ENCODE peak calls at places on chromosomes 3 and 15, in seven cellular contexts. One of them, this sample, is unnamed.

GRCh38 chr3:49629866-49630265 is 44.3 kb upstream of the APEH start:
- DNase-seq in DND-41: no peak
- DNase-seq in NB4: no peak
- DNase-seq in lower lobe of right lung: no peak
- DNase-seq in fibroblast of lung: no peak
- DNase-seq in activated B cell treated with CpG ODN at 0.5 μM for 24 hours: no peak
- DNase-seq in BE2C: no peak
- DNase-seq in this sample: no peak

GRCh38 chr15:38195191-38195901 is 57.3 kb upstream of the SPRED1 start:
- DNase-seq in DND-41: no peak
- DNase-seq in NB4: no peak
- DNase-seq in lower lobe of right lung: no peak
- DNase-seq in fibroblast of lung: no peak
- DNase-seq in activated B cell treated with CpG ODN at 0.5 μM for 24 hours: no peak
- DNase-seq in BE2C: no peak
- DNase-seq in this sample: no peak

GRCh38 chr15:86275361-86275760 is 195.7 kb downstream of the AGBL1 start:
- DNase-seq in DND-41: no peak
- DNase-seq in NB4: no peak
- DNase-seq in lower lobe of right lung: no peak
- DNase-seq in fibroblast of lung: no peak
- DNase-seq in activated B cell treated with CpG ODN at 0.5 μM for 24 hours: no peak
- DNase-seq in BE2C: no peak
- DNase-seq in this sample: no peak

GRCh38 chr3:161284989-161285388 is 63.9 kb downstream of the NMD3 start:
- DNase-seq in DND-41: no peak
- DNase-seq in NB4: no peak
- DNase-seq in lower lobe of right lung: no peak
- DNase-seq in fibroblast of lung: peak
- DNase-seq in activated B cell treated with CpG ODN at 0.5 μM for 24 hours: no peak
- DNase-seq in BE2C: no peak
- DNase-seq in this sample: no peak

GRCh38 chr3:159824341-159824740 is 164.3 kb upstream of the IL12A start:
- DNase-seq in DND-41: no peak
- DNase-seq in NB4: no peak
- DNase-seq in lower lobe of right lung: no peak
- DNase-seq in fibroblast of lung: peak
- DNase-seq in activated B cell treated with CpG ODN at 0.5 μM for 24 hours: no peak
- DNase-seq in BE2C: peak
- DNase-seq in this sample: no peak

GRCh38 chr15:51768018-51768417 is 16.6 kb downstream of the TMOD2 start:
- DNase-seq in DND-41: no peak
- DNase-seq in NB4: peak
- DNase-seq in lower lobe of right lung: peak
- DNase-seq in fibroblast of lung: no peak
- DNase-seq in activated B cell treated with CpG ODN at 0.5 μM for 24 hours: no peak
- DNase-seq in BE2C: no peak
- DNase-seq in this sample: no peak

GRCh38 chr3:70849911-70850699 is 537.7 kb upstream of the MDFIC2 start:
- DNase-seq in DND-41: no peak
- DNase-seq in NB4: no peak
- DNase-seq in lower lobe of right lung: no peak
- DNase-seq in fibroblast of lung: peak
- DNase-seq in activated B cell treated with CpG ODN at 0.5 μM for 24 hours: no peak
- DNase-seq in BE2C: no peak
- DNase-seq in this sample: no peak

GRCh38 chr15:70449311-70450141 is 313.8 kb downstream of the UACA start:
- DNase-seq in DND-41: no peak
- DNase-seq in NB4: no peak
- DNase-seq in lower lobe of right lung: no peak
- DNase-seq in fibroblast of lung: no peak
- DNase-seq in activated B cell treated with CpG ODN at 0.5 μM for 24 hours: no peak
- DNase-seq in BE2C: no peak
- DNase-seq in this sample: no peak

GRCh38 chr3:136291302-136291701 is 41.2 kb downstream of the PCCB start:
- DNase-seq in DND-41: no peak
- DNase-seq in NB4: no peak
- DNase-seq in lower lobe of right lung: no peak
- DNase-seq in fibroblast of lung: no peak
- DNase-seq in activated B cell treated with CpG ODN at 0.5 μM for 24 hours: no peak
- DNase-seq in BE2C: no peak
- DNase-seq in this sample: no peak

GRCh38 chr3:107574650-107575049 is 51.9 kb downstream of the BBX start:
- DNase-seq in DND-41: no peak
- DNase-seq in NB4: peak
- DNase-seq in lower lobe of right lung: no peak
- DNase-seq in fibroblast of lung: peak
- DNase-seq in activated B cell treated with CpG ODN at 0.5 μM for 24 hours: no peak
- DNase-seq in BE2C: no peak
- DNase-seq in this sample: no peak

GRCh38 chr3:148466143-148466542 is 231.6 kb upstream of the AGTR1 start:
- DNase-seq in DND-41: no peak
- DNase-seq in NB4: no peak
- DNase-seq in lower lobe of right lung: no peak
- DNase-seq in fibroblast of lung: no peak
- DNase-seq in activated B cell treated with CpG ODN at 0.5 μM for 24 hours: no peak
- DNase-seq in BE2C: no peak
- DNase-seq in this sample: no peak

GRCh38 chr3:157056035-157056434 is 103.9 kb downstream of the CCNL1 start:
- DNase-seq in DND-41: no peak
- DNase-seq in NB4: no peak
- DNase-seq in lower lobe of right lung: no peak
- DNase-seq in fibroblast of lung: no peak
- DNase-seq in activated B cell treated with CpG ODN at 0.5 μM for 24 hours: no peak
- DNase-seq in BE2C: no peak
- DNase-seq in this sample: no peak

GRCh38 chr3:51686512-51687215 is 15.6 kb downstream of the TEX264 start:
- DNase-seq in DND-41: peak
- DNase-seq in NB4: peak
- DNase-seq in lower lobe of right lung: peak
- DNase-seq in fibroblast of lung: no peak
- DNase-seq in activated B cell treated with CpG ODN at 0.5 μM for 24 hours: peak
- DNase-seq in BE2C: no peak
- DNase-seq in this sample: no peak

GRCh38 chr3:177973241-177973840 is 562.9 kb upstream of the KCNMB2 start:
- DNase-seq in DND-41: no peak
- DNase-seq in NB4: no peak
- DNase-seq in lower lobe of right lung: no peak
- DNase-seq in fibroblast of lung: peak
- DNase-seq in activated B cell treated with CpG ODN at 0.5 μM for 24 hours: no peak
- DNase-seq in BE2C: no peak
- DNase-seq in this sample: no peak

GRCh38 chr15:89221543-89221942 is at the start of gene RLBP1:
- DNase-seq in DND-41: no peak
- DNase-seq in NB4: no peak
- DNase-seq in lower lobe of right lung: no peak
- DNase-seq in fibroblast of lung: no peak
- DNase-seq in activated B cell treated with CpG ODN at 0.5 μM for 24 hours: no peak
- DNase-seq in BE2C: no peak
- DNase-seq in this sample: no peak

GRCh38 chr15:34185666-34186065 is 24.2 kb downstream of the KATNBL1 start:
- DNase-seq in DND-41: no peak
- DNase-seq in NB4: peak
- DNase-seq in lower lobe of right lung: no peak
- DNase-seq in fibroblast of lung: no peak
- DNase-seq in activated B cell treated with CpG ODN at 0.5 μM for 24 hours: no peak
- DNase-seq in BE2C: no peak
- DNase-seq in this sample: no peak

GRCh38 chr15:85854345-85855097 is 59.8 kb upstream of the KLHL25 start:
- DNase-seq in DND-41: peak
- DNase-seq in NB4: peak
- DNase-seq in lower lobe of right lung: no peak
- DNase-seq in fibroblast of lung: peak
- DNase-seq in activated B cell treated with CpG ODN at 0.5 μM for 24 hours: no peak
- DNase-seq in BE2C: peak
- DNase-seq in this sample: peak

GRCh38 chr3:177345049-177345972 is 148.0 kb upstream of the TBL1XR1 start:
- DNase-seq in DND-41: peak
- DNase-seq in NB4: peak
- DNase-seq in lower lobe of right lung: peak
- DNase-seq in fibroblast of lung: peak
- DNase-seq in activated B cell treated with CpG ODN at 0.5 μM for 24 hours: no peak
- DNase-seq in BE2C: peak
- DNase-seq in this sample: no peak

GRCh38 chr3:4904801-4905695 is 74.2 kb upstream of the BHLHE40 start:
- DNase-seq in DND-41: peak
- DNase-seq in NB4: peak
- DNase-seq in lower lobe of right lung: no peak
- DNase-seq in fibroblast of lung: peak
- DNase-seq in activated B cell treated with CpG ODN at 0.5 μM for 24 hours: no peak
- DNase-seq in BE2C: no peak
- DNase-seq in this sample: no peak

DNA sequence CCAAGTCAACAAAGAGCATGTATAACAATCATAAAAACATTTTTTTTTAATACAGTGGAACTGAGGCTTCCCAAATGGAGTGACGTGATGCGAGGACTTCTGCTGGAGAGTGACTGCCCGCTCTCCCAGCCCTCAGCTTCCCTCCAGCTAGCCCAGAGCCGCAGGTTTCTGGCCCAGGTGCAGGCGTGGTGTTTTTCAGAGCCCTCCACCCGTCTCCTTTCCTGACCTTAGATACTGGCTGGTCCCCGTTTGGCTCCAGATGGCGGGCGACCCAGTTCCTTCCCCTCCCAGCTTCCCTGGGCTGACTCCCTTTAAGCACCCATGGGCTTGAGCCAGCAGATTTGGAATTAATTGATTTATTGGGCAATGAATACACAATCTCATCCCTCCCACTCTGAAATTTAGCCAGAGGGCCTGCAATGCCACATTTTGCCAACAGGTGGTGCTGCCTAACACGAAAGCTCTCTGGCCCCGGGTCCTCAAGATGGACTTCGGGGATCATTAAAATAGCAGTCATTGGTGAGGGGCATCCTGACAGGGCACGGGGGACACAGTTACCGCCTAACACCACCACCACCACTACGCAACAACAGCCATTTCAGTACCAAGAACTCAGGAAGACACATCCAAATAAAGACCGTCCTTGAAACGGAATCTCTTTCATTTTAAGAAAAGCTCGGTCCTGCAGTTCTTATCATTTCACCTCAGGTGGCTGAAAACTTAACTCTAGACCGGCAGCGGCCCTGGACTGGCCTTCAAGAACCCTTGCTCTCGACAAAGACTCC is 47.5 kb upstream of the MUC4 start:
- DNase-seq in DND-41: peak
- DNase-seq in NB4: peak
- DNase-seq in lower lobe of right lung: peak
- DNase-seq in fibroblast of lung: peak
- DNase-seq in activated B cell treated with CpG ODN at 0.5 μM for 24 hours: peak
- DNase-seq in BE2C: peak
- DNase-seq in this sample: peak
- TF ChIP-seq CTCF in DND-41: peak
- TF ChIP-seq CTCF in NB4: peak
- TF ChIP-seq CTCF in lower lobe of right lung: peak
- TF ChIP-seq CTCF in fibroblast of lung: peak
- TF ChIP-seq CTCF in activated B cell treated with CpG ODN at 0.5 μM for 24 hours: peak
- TF ChIP-seq CTCF in BE2C: peak
- TF ChIP-seq CTCF in this sample: peak

DNA sequence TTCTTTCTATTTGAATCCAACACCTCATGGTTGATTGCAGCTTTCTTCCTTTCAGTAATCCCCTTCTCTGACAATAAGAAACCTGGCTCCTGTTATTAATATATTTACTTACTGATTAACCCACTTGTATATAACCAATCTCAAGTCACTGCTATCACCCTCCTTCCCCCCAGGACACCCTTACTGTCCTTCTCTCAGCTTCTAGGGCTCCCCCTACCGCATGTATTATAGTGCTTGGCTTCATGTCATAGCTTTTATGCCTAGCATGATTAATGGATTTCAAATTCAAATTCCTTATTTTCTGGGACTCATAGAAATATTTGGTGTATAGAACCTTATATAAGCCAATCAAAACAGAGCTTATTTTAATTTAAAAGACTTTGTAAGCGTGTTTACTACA is 75.7 kb upstream of the BNIP2 start:
- DNase-seq in DND-41: no peak
- DNase-seq in NB4: peak
- DNase-seq in lower lobe of right lung: no peak
- DNase-seq in fibroblast of lung: no peak
- DNase-seq in activated B cell treated with CpG ODN at 0.5 μM for 24 hours: no peak
- DNase-seq in BE2C: no peak
- DNase-seq in this sample: no peak
- TF ChIP-seq CTCF in DND-41: no peak
- TF ChIP-seq CTCF in NB4: peak
- TF ChIP-seq CTCF in lower lobe of right lung: no peak
- TF ChIP-seq CTCF in fibroblast of lung: no peak
- TF ChIP-seq CTCF in activated B cell treated with CpG ODN at 0.5 μM for 24 hours: no peak
- TF ChIP-seq CTCF in BE2C: peak
- TF ChIP-seq CTCF in this sample: no peak

GRCh38 chr15:101269479-101270223 is 7.6 kb downstream of the SELENOS start:
- DNase-seq in DND-41: no peak
- DNase-seq in NB4: peak
- DNase-seq in lower lobe of right lung: no peak
- DNase-seq in fibroblast of lung: no peak
- DNase-seq in activated B cell treated with CpG ODN at 0.5 μM for 24 hours: no peak
- DNase-seq in BE2C: peak
- DNase-seq in this sample: no peak
- TF ChIP-seq CTCF in DND-41: peak
- TF ChIP-seq CTCF in NB4: peak
- TF ChIP-seq CTCF in lower lobe of right lung: peak
- TF ChIP-seq CTCF in fibroblast of lung: peak
- TF ChIP-seq CTCF in activated B cell treated with CpG ODN at 0.5 μM for 24 hours: no peak
- TF ChIP-seq CTCF in BE2C: peak
- TF ChIP-seq CTCF in this sample: peak

GRCh38 chr3:14406336-14406735 is 3.9 kb downstream of the SLC6A6 start:
- DNase-seq in DND-41: no peak
- DNase-seq in NB4: no peak
- DNase-seq in lower lobe of right lung: no peak
- DNase-seq in fibroblast of lung: no peak
- DNase-seq in activated B cell treated with CpG ODN at 0.5 μM for 24 hours: no peak
- DNase-seq in BE2C: no peak
- DNase-seq in this sample: no peak

GRCh38 chr3:14406762-14407161 is 4.4 kb downstream of the SLC6A6 start:
- DNase-seq in DND-41: no peak
- DNase-seq in NB4: no peak
- DNase-seq in lower lobe of right lung: no peak
- DNase-seq in fibroblast of lung: no peak
- DNase-seq in activated B cell treated with CpG ODN at 0.5 μM for 24 hours: no peak
- DNase-seq in BE2C: no peak
- DNase-seq in this sample: no peak

GRCh38 chr3:14404396-14405119 is 2.2 kb downstream of the SLC6A6 start:
- DNase-seq in DND-41: no peak
- DNase-seq in NB4: peak
- DNase-seq in lower lobe of right lung: no peak
- DNase-seq in fibroblast of lung: no peak
- DNase-seq in activated B cell treated with CpG ODN at 0.5 μM for 24 hours: no peak
- DNase-seq in BE2C: no peak
- DNase-seq in this sample: no peak

GRCh38 chr3:14405120-14405885 is 2.9 kb downstream of the SLC6A6 start:
- DNase-seq in DND-41: no peak
- DNase-seq in NB4: no peak
- DNase-seq in lower lobe of right lung: no peak
- DNase-seq in fibroblast of lung: no peak
- DNase-seq in activated B cell treated with CpG ODN at 0.5 μM for 24 hours: no peak
- DNase-seq in BE2C: no peak
- DNase-seq in this sample: no peak

DNA sequence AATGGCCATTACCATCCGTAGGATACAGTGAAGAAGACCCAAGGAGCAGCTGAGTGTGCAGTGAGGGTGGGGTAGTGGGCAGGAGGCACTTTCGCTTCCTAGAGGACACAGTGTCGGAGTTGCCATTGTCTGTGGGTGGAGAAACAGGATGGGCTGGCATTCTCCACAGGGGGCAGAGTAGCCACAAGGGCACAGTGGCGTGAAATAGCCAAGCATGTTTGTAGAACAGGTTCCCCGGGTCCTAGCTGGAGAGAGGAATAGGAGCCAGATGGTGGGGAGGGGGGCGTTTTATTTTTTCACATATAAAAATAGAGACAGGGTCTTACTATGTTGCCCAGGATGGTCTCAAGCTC is 3.5 kb downstream of the SLC6A6 start:
- DNase-seq in DND-41: no peak
- DNase-seq in NB4: no peak
- DNase-seq in lower lobe of right lung: peak
- DNase-seq in fibroblast of lung: no peak
- DNase-seq in activated B cell treated with CpG ODN at 0.5 μM for 24 hours: no peak
- DNase-seq in BE2C: no peak
- DNase-seq in this sample: no peak
- TF ChIP-seq CTCF in DND-41: no peak
- TF ChIP-seq CTCF in NB4: no peak
- TF ChIP-seq CTCF in lower lobe of right lung: no peak
- TF ChIP-seq CTCF in fibroblast of lung: no peak
- TF ChIP-seq CTCF in activated B cell treated with CpG ODN at 0.5 μM for 24 hours: no peak
- TF ChIP-seq CTCF in BE2C: no peak
- TF ChIP-seq CTCF in this sample: no peak

This sample was measured in progenitor cell of endocrine pancreas.